ENCODE peak calls at places on chromosome 16, in seven cellular contexts. Q is left ventricle myocardium inferior; D is GM23338; Y is cardiac muscle cell; M is CD8-positive, alpha-beta memory T cell; A is tibial nerve; F is GM23248. K is an unnamed sample.

GRCh38 chr16:71421911-71422310 is 19.9 kb downstream of the TLE7 start:
- DNase-seq in Q (no peak), D (peak; percentile 81), Y (no peak), M (no peak), A (no peak), F (peak; percentile 28), K (no peak)

GRCh38 chr16:27441276-27441675 is 39.3 kb downstream of the IL21R start:
- DNase-seq in Q (no peak), D (no peak), Y (no peak), M (no peak), A (no peak), F (no peak), K (no peak)

GRCh38 chr16:47973552-47973951 is 182.2 kb downstream of the ABCC12 start:
- DNase-seq in Q (no peak), D (no peak), Y (no peak), M (no peak), A (no peak), F (no peak), K (no peak)

GRCh38 chr16:56401482-56401881 is 23.9 kb downstream of the AMFR start:
- DNase-seq in Q (no peak), D (peak; percentile 66), Y (no peak), M (no peak), A (no peak), F (no peak), K (no peak)

GRCh38 chr16:5024632-5025031 is 9.1 kb downstream of the NAGPA start:
- DNase-seq in Q (no peak), D (peak; percentile 48), Y (no peak), M (no peak), A (no peak), F (peak; percentile 31), K (no peak)

GRCh38 chr16:76441886-76442285 is 164.7 kb downstream of the CNTNAP4 start:
- DNase-seq in Q (no peak), D (no peak), Y (no peak), M (no peak), A (no peak), F (no peak), K (no peak)

GRCh38 chr16:58628845-58629680 is 563 bp downstream of the CNOT1 start:
- DNase-seq in Q (peak; percentile 42), D (peak; percentile 50), Y (peak; percentile 11), M (peak; percentile 51), A (peak; percentile 23), F (peak; percentile 84), K (no peak)

GRCh38 chr16:46858151-46858550 is 26.0 kb upstream of the GPT2 start:
- DNase-seq in Q (no peak), D (no peak), Y (no peak), M (no peak), A (no peak), F (no peak), K (no peak)

GRCh38 chr16:25481636-25482035 is 210.1 kb upstream of the HS3ST4 start:
- DNase-seq in Q (no peak), D (peak; percentile 26), Y (no peak), M (no peak), A (no peak), F (no peak), K (no peak)

GRCh38 chr16:9079430-9079812 is 12.0 kb upstream of the HAPSTR1 start:
- DNase-seq in Q (no peak), D (no peak), Y (no peak), M (no peak), A (no peak), F (no peak), K (no peak)

DNA sequence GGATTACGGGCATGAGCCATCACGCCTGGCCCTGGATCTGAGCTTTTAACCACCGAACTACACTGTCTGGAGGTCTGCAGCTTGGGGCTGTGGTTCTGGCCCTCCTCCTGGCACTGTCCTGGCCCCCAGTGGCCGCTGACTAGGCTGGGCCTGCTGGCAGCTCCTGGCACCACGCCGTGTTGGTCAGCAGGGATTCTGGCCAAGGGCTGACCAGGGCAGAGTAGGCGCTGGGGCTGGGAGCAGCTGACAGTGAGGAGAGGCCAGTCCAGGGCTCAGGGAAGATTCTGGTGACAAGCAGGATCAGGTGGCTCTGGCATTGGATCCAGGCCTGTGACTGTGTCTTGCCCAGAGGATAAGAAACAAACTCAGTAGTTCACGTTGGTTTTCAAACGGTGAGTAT is 14.6 kb downstream of the EEF2K start:
- DNase-seq in Q (peak; percentile 47), D (no peak), Y (no peak), M (no peak), A (no peak), F (peak; percentile 16), K (no peak)
- H3K27ac ChIP-seq in Q (peak overlapping the region; percentile 78), D (no peak overlapping the region), Y (peak overlapping the region; percentile 38), M (no peak overlapping the region), A (peak overlapping the region; percentile 83), F (no peak overlapping the region), K (no peak overlapping the region)

DNA sequence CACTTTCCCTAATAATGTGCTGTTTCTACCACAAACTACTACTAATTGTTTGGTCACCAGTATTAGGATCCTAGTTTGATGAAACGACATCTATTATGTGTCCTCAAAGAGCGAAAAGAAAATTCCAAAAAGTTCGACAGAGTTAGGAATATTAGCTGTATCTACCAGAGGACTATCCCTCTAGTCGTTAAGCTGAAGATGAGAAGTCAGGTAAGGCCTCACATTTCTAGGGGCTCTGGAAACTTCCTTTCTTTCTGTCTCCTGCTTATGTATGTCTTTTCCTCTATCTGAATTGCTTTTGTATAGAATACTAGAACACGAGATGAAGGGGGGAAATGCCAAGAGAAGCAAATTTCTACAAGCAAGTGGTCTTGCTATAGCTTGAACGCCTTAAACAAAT is 1.6 kb downstream of the GLG1 start:
- DNase-seq in Q (no peak), D (no peak), Y (no peak), M (no peak), A (no peak), F (peak; percentile 26), K (no peak)
- H3K4me1 ChIP-seq in Q (peaks cover 71% of the 10 kb centered on the region), D (peaks cover 33% of the 10 kb centered on the region), Y (peaks cover 18% of the 10 kb centered on the region), M (peaks cover 75% of the 10 kb centered on the region), A (peaks cover 54% of the 10 kb centered on the region), F (peaks cover 25% of the 10 kb centered on the region), K (peaks cover 11% of the 10 kb centered on the region)

DNA sequence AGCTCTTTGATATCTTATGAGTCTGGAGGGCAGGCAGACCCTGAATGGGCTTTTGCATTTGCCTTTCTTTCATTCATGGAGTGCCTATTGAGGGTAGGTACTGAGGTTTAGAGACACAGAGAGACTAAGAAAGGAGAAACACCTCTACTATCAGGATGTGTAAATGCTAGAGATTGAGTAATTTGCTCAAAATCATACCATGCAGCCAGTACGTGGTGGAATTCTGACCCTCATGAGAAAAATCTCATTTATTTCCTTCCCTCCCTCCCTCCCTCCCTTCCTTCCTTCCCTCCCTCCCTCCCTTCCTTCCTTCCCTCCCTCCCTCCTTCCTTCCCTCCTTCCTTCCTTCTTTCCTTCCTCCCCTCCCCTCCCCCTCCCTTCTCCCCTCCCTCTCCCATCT is 18.4 kb upstream of the NFATC3 start:
- DNase-seq in Q (no peak), D (no peak), Y (no peak), M (no peak), A (no peak), F (no peak), K (no peak)
- H3K27ac ChIP-seq in Q (no peak overlapping the region), D (no peak overlapping the region), Y (no peak overlapping the region), M (no peak overlapping the region), A (peak overlapping the region; percentile 72), F (no peak overlapping the region), K (no peak overlapping the region)

GRCh38 chr16:75264999-75265910 is 13.8 kb upstream of the BCAR1 start:
- DNase-seq in Q (no peak), D (peak; percentile 46), Y (no peak), M (no peak), A (no peak), F (peak; percentile 68), K (no peak)
- H3K4me1 ChIP-seq in Q (peaks cover 80% of the 10 kb centered on the region), D (peaks cover 30% of the 10 kb centered on the region), Y (peaks cover 45% of the 10 kb centered on the region), M (no peaks in the 10 kb centered on the region), A (peaks cover 64% of the 10 kb centered on the region), F (peaks cover 28% of the 10 kb centered on the region), K (peaks cover 59% of the 10 kb centered on the region)

GRCh38 chr16:89633064-89633631 is 19.7 kb downstream of the DPEP1 start:
- DNase-seq in Q (no peak), D (no peak), Y (no peak), M (no peak), A (no peak), F (peak; percentile 96), K (no peak)
- H3K27ac ChIP-seq in Q (no peak overlapping the region), D (no peak overlapping the region), Y (no peak overlapping the region), M (no peak overlapping the region), A (no peak overlapping the region), F (peak overlapping the region; percentile 49), K (no peak overlapping the region)

GRCh38 chr16:49699718-49700117 is 156.2 kb downstream of the ZNF423 start:
- DNase-seq in Q (peak; percentile 32), D (no peak), Y (no peak), M (no peak), A (no peak), F (no peak), K (no peak)
- H3K4me1 ChIP-seq in Q (peaks cover 57% of the 10 kb centered on the region), D (peaks cover 99% of the 10 kb centered on the region), Y (peaks cover 75% of the 10 kb centered on the region), M (no peaks in the 10 kb centered on the region), A (peaks cover 56% of the 10 kb centered on the region), F (peaks cover 3% of the 10 kb centered on the region), K (peaks cover 57% of the 10 kb centered on the region)

DNA sequence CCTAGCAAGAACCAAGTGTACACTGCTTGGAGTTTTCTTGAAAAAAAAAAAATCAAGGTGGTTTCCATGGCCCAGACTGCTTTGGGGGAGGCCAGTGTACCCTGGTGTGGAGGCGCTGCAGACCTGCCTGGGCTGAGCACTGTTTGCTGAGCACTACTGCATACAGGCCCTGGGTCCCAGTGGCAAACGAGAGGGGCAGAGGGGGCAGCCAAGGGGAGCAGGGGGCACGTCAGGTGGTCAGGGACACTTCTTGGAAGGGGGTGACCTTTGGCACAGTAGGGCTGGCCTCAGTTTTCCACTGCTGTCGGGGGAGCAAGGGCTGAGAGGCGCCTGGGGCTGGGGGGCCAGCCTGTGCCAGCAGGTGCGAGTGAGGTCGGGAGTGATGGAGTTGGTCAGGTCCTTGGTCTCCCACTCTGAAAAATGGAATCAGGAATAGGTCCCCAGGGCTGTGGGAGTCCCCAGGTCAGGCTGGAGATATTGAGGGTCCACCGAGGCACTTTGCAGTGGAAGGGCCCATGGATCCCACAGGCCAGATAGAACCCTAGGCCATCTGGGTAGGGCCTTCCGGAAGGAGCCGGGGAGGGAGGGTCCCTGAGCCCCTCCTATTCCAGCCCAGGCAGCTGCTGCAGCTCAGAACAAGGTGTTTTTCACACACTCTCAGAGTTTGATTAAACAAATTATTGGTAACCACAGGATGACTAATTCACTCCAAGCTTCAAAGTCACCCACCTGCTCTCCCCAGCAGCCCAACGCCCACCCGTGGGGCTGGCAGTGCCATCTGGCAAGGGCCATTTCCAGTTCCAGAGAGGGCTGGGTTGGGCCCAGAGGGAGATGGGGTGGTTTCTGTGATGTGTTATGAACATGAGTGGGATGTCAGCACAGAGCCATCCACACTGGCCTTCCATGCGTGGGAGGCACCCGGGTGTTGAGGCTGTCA is 3.5 kb downstream of the ZFPM1 start:
- DNase-seq in Q (no peak), D (no peak), Y (no peak), M (peak; percentile 30), A (no peak), F (no peak), K (no peak)
- H3K27ac ChIP-seq in Q (peak overlapping the region; percentile 50), D (no peak overlapping the region), Y (no peak overlapping the region), M (peak overlapping the region; percentile 79), A (no peak overlapping the region), F (no peak overlapping the region), K (no peak overlapping the region)

DNA sequence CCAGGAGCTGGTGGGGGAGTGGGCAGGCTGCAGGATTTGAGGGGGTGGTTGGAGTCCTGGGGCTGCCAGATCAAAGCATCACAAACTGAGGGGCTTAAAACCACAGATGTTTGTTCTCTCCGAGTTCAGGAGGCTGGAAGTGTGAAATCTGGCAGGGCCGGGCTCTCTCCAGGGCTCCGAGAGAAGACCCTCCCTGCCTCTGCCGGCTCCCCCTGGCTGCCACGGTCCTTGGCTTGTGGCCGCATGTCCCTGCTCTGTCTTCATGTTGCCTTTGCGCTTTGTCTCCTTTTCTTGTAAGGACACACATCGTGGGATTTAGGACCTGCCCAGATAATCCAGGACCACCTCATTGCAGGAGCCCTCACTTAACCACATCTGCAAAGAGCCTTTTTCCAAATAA is 139.8 kb upstream of the GSE1 start:
- DNase-seq in Q (no peak), D (peak; percentile 43), Y (no peak), M (no peak), A (no peak), F (no peak), K (no peak)
- H3K4me1 ChIP-seq in Q (peaks cover 14% of the 10 kb centered on the region), D (peaks cover 5% of the 10 kb centered on the region), Y (peaks cover 47% of the 10 kb centered on the region), M (no peaks in the 10 kb centered on the region), A (peaks cover 19% of the 10 kb centered on the region), F (peaks cover 17% of the 10 kb centered on the region), K (peaks cover 3% of the 10 kb centered on the region)